ENCODE peak calls at places on chromosomes 2 and 18, in six cellular contexts. F, S, H, M, E and W are unnamed samples. For H3K4me1, the result is how much of the 10 kb centered on the place peaks cover.

GRCh38 chr2:189549440-189549832 is 31.1 kb downstream of the SLC40A1 start:
- ATAC-seq in F (no peak), H (no peak), E (no peak), S (peak), M (no peak), W (no peak)

GRCh38 chr2:208369091-208369490 is 37.5 kb upstream of the PTH2R start:
- ATAC-seq in S (peak), M (no peak), E (no peak), F (no peak), H (no peak), W (no peak)

GRCh38 chr18:34723143-34723542 is 13.0 kb downstream of the DTNA start:
- ATAC-seq in S (no peak), E (no peak), F (no peak), H (no peak), M (no peak), W (no peak)

GRCh38 chr2:16828828-16829160 is 163.2 kb upstream of the CYRIA start:
- ATAC-seq in F (no peak), S (no peak), H (no peak), M (no peak), E (peak), W (no peak)

GRCh38 chr18:40687401-40687800 is 1267.6 kb upstream of the PIK3C3 start:
- ATAC-seq in F (no peak), S (no peak), H (no peak), M (no peak), E (no peak), W (no peak)

GRCh38 chr2:230877737-230878598 is 13.2 kb downstream of the ITM2C start:
- ATAC-seq in S (no peak), E (no peak), H (no peak), F (no peak), M (no peak), W (no peak)

GRCh38 chr2:149562304-149562703 is 25.3 kb downstream of the MMADHC start:
- ATAC-seq in S (peak), F (peak), M (no peak), H (peak), E (no peak), W (no peak)

GRCh38 chr2:142834003-142834402 is 43.5 kb upstream of the KYNU start:
- ATAC-seq in H (no peak), S (no peak), E (no peak), F (no peak), M (no peak), W (no peak)

GRCh38 chr2:233429175-233429897 is 75.0 kb downstream of the DGKD start:
- ATAC-seq in H (peak), E (no peak), S (no peak), M (peak), F (no peak), W (no peak)

GRCh38 chr2:36569267-36569860 is 28.6 kb downstream of the FEZ2 start:
- ATAC-seq in E (peak), S (no peak), H (peak), M (no peak), F (no peak), W (no peak)

GRCh38 chr2:144111443-144111842 is 408.5 kb downstream of the ZEB2 start:
- ATAC-seq in M (peak), H (no peak), E (no peak), S (no peak), F (no peak), W (no peak)
- TF ChIP-seq POLR2AphosphoS5 in M (no peak), H (no peak), E (no peak), S (no peak), F (no peak), W (no peak)

GRCh38 chr18:13572148-13572547 is 154.2 kb downstream of the FAM210A start:
- ATAC-seq in E (no peak), M (no peak), F (no peak), H (no peak), S (no peak), W (no peak)

GRCh38 chr18:13568443-13569392 is 157.6 kb downstream of the FAM210A start:
- ATAC-seq in F (peak), S (peak), E (no peak), M (no peak), H (no peak), W (no peak)

GRCh38 chr18:13570856-13571495 is 155.4 kb downstream of the FAM210A start:
- ATAC-seq in M (no peak), F (no peak), H (no peak), S (no peak), E (no peak), W (no peak)

GRCh38 chr18:13572721-13573120 is 153.6 kb downstream of the FAM210A start:
- ATAC-seq in E (no peak), H (no peak), S (no peak), F (no peak), M (no peak), W (no peak)

DNA sequence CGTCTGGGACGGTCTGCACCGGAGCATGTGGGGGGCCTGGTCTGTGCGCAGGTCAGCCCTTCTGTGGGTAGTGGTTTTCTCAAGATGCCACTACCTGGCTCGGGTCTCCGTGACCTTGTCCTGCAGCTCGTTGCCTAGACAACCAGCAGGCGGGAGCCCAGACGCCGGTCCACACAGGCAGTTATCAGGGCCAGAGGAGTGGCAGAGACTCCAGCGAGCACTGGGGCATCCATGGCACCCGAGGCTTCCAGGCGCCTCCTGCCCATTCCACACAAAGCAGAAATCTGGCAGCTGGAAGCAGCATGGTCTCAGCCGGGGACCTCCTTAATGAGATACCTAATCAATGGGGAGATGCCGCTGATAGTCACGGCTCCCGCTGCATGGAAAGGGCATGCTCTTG is 156.1 kb downstream of the FAM210A start:
- ATAC-seq in F (no peak), S (no peak), M (no peak), E (no peak), H (no peak), W (no peak)
- H3K27ac ChIP-seq in F (no peak), S (no peak), M (no peak), E (no peak), H (no peak), W (no peak)

DNA sequence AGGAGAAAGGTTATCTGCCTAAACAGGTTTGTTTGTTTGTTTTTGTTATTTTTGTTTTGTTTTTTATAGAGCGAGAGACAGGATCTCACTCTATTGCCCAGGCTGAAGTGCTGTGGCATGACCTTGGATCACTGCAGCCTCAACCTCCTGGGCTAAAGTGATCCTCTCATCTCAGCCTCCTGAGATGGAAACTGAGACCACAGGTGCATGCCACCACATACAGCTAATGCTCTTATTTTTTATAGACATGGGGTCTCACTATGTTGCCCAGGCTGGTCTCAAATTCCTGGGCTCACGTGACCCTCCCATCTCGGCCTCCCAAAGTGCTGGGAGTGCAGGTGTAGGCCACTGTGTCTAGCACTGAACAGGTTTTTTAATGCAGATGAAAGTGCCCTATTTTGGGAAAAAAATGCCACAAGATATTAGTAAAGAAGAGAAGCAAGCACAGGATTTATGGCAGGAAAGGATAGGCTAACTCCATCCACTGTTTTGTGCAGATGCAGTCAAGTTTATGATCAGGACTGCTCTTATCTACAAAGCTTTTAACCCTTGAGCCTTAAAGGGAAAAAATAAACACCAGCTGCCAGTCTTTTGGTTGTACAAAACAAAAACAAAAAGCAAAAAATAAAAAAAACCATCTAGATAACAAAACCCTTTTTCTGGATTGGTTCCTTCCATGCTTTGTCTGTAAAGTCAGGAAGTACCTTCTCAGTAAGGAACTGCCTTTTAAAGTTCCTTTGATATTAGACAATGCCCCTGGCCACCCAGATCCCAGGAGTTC is 29.4 kb downstream of the MAP4K3 start:
- ATAC-seq in S (peak), M (no peak), E (no peak), H (no peak), F (no peak), W (no peak)
- H3K4me1 ChIP-seq in S (half or more), M (under half), E (half or more), H (under half), F (under half), W (under half)

GRCh38 chr2:111626862-111627163 is 257.2 kb downstream of the ANAPC1 start:
- ATAC-seq in H (no peak), S (no peak), E (no peak), M (no peak), F (no peak), W (no peak)
- TF ChIP-seq POLR2AphosphoS5 in H (no peak), S (no peak), E (no peak), M (no peak), F (no peak), W (no peak)

GRCh38 chr2:42084231-42084671 is 36.4 kb downstream of the PKDCC start:
- ATAC-seq in M (no peak), E (no peak), H (no peak), F (no peak), S (no peak), W (peak)
- H3K27ac ChIP-seq in M (no peak), E (no peak), H (no peak), F (no peak), S (no peak), W (peak)